ENCODE peak calls at places on chromosome 13, in nine cellular contexts. N is stimulated activated CD8-positive, alpha-beta memory T cell treated with anti-CD3 and anti-CD28 coated beads, Interleukin-4, amount 100 ng/mL, for 1 hour; V is GM04504; F is GM18507; R is midbrain; P is epithelial cell of esophagus; I is body of pancreas; J is activated T-cell treated with anti-CD3 and anti-CD28 coated beads, Interleukin-2, amount 50 U/mL, for 1 hour; U is mucosa of descending colon. W is an unnamed sample.
A peak's percentile ranks its signal among the peaks of the same experiment; 100 is the strongest.

GRCh38 chr13:31904941-31905824 is 126.4 kb upstream of the FRY start:
- DNase-seq in N (no peak), V (no peak), F (no peak), R (no peak), P (no peak), I (no peak), J (no peak), U (no peak), W (no peak)

GRCh38 chr13:90750021-90750420 is 597.5 kb upstream of the MIR17HG start:
- DNase-seq in N (no peak), V (no peak), F (no peak), R (no peak), P (no peak), I (no peak), J (no peak), U (no peak), W (no peak)

GRCh38 chr13:59364508-59365187 is 799.1 kb downstream of the DIAPH3 start:
- DNase-seq in N (no peak), V (no peak), F (no peak), R (no peak), P (no peak), I (peak; percentile 6), J (no peak), U (no peak), W (no peak)

GRCh38 chr13:46307554-46307953 is 79.5 kb downstream of the RUBCNL start:
- DNase-seq in N (no peak), V (no peak), F (no peak), R (no peak), P (peak; percentile 19), I (no peak), J (no peak), U (no peak), W (no peak)

GRCh38 chr13:106533101-106533939 is 2.1 kb downstream of the EFNB2 start:
- DNase-seq in N (no peak), V (peak; percentile 52), F (no peak), R (peak; percentile 87), P (peak; percentile 80), I (peak; percentile 85), J (peak; percentile 25), U (peak; percentile 92), W (no peak)

GRCh38 chr13:40667622-40667978 is 1.2 kb upstream of the FOXO1 start:
- DNase-seq in N (no peak), V (no peak), F (no peak), R (no peak), P (no peak), I (no peak), J (no peak), U (no peak), W (no peak)

GRCh38 chr13:30807392-30807791 is 72.0 kb downstream of the ALOX5AP start:
- DNase-seq in N (no peak), V (no peak), F (no peak), R (no peak), P (no peak), I (no peak), J (no peak), U (no peak), W (no peak)

GRCh38 chr13:51803018-51803417 is 945 bp downstream of the DHRS12 start:
- DNase-seq in N (no peak), V (no peak), F (no peak), R (peak; percentile 60), P (no peak), I (no peak), J (no peak), U (peak; percentile 48), W (no peak)

GRCh38 chr13:110965038-110965754 is 50.3 kb upstream of the ANKRD10 start:
- DNase-seq in N (no peak), V (no peak), F (no peak), R (no peak), P (peak; percentile 92), I (peak; percentile 8), J (no peak), U (no peak), W (peak; percentile 78)

GRCh38 chr13:101535192-101535746 is 82.8 kb downstream of the ITGBL1 start:
- DNase-seq in N (no peak), V (no peak), F (no peak), R (no peak), P (no peak), I (no peak), J (no peak), U (no peak), W (no peak)

GRCh38 chr13:21967871-21968270 is 297.0 kb downstream of the FGF9 start:
- DNase-seq in N (no peak), V (no peak), F (no peak), R (no peak), P (no peak), I (no peak), J (no peak), U (no peak), W (no peak)

W was measured in keratinocyte.